ENCODE peak calls at places on chromosomes 2 and 18, in ten cellular contexts. W is right lobe of liver, Q is body of pancreas, T is stomach, L is IMR-90, V is K562, I is esophagus muscularis mucosa, G is ovary, D is uterus, Z is tibial nerve. B is an unnamed sample.

GRCh38 chr2:149329470-149330126 is 789 bp upstream of the LYPD6 start:
- DNase-seq in W (peak), Q (peak), T (peak), L (peak), V (no peak), I (peak), G (peak), D (peak), Z (peak), B (no peak)

GRCh38 chr2:229713371-229714079 is 830 bp downstream of the DNER start:
- DNase-seq in W (no peak), Q (no peak), T (peak), L (no peak), V (no peak), I (no peak), G (no peak), D (no peak), Z (no peak), B (no peak)

GRCh38 chr2:169047253-169048250 is 16.4 kb upstream of the ABCB11 start:
- DNase-seq in W (no peak), Q (no peak), T (no peak), L (no peak), V (no peak), I (no peak), G (no peak), D (no peak), Z (no peak), B (no peak)

GRCh38 chr2:62197017-62197586 is 1.2 kb downstream of the B3GNT2 start:
- DNase-seq in W (peak), Q (peak), T (no peak), L (no peak), V (peak), I (no peak), G (peak), D (no peak), Z (no peak), B (no peak)

GRCh38 chr18:53191634-53192033 is 851.6 kb downstream of the DCC start:
- DNase-seq in W (no peak), Q (no peak), T (no peak), L (no peak), V (no peak), I (no peak), G (no peak), D (no peak), Z (no peak), B (no peak)

GRCh38 chr2:2189112-2189398 is 142.0 kb downstream of the MYT1L start:
- DNase-seq in W (no peak), Q (no peak), T (no peak), L (no peak), V (no peak), I (peak), G (no peak), D (no peak), Z (no peak), B (no peak)

GRCh38 chr2:222944552-222944951 is 83.7 kb downstream of the ACSL3 start:
- DNase-seq in W (no peak), Q (no peak), T (no peak), L (peak), V (no peak), I (no peak), G (no peak), D (no peak), Z (no peak), B (no peak)

GRCh38 chr2:20353597-20353996 is 3.0 kb upstream of the PUM2 start:
- DNase-seq in W (no peak), Q (no peak), T (no peak), L (no peak), V (peak), I (no peak), G (no peak), D (no peak), Z (no peak), B (no peak)

GRCh38 chr2:172783091-172783898 is 47.6 kb downstream of the RAPGEF4 start:
- DNase-seq in W (no peak), Q (peak), T (no peak), L (peak), V (no peak), I (no peak), G (no peak), D (no peak), Z (no peak), B (no peak)

GRCh38 chr18:27073404-27073830 is 111.7 kb downstream of the CHST9 start:
- DNase-seq in W (no peak), Q (no peak), T (no peak), L (no peak), V (no peak), I (no peak), G (no peak), D (no peak), Z (no peak), B (no peak)

GRCh38 chr2:205702576-205702975 is 20.3 kb downstream of the NRP2 start:
- DNase-seq in W (no peak), Q (no peak), T (no peak), L (no peak), V (no peak), I (no peak), G (no peak), D (no peak), Z (no peak), B (no peak)

GRCh38 chr2:75476778-75477177 is 84.0 kb downstream of the EVA1A start:
- DNase-seq in W (no peak), Q (no peak), T (no peak), L (peak), V (no peak), I (no peak), G (no peak), D (no peak), Z (no peak), B (no peak)

GRCh38 chr2:124112966-124113365 is 87.9 kb downstream of the CNTNAP5 start:
- DNase-seq in W (no peak), Q (no peak), T (no peak), L (peak), V (no peak), I (no peak), G (no peak), D (no peak), Z (no peak), B (no peak)

GRCh38 chr2:66576381-66577330 is 141.7 kb downstream of the MEIS1 start:
- DNase-seq in W (peak), Q (peak), T (no peak), L (peak), V (no peak), I (no peak), G (peak), D (peak), Z (no peak), B (no peak)

GRCh38 chr2:8796878-8797550 is 40.4 kb downstream of the KIDINS220 start:
- DNase-seq in W (no peak), Q (no peak), T (no peak), L (no peak), V (no peak), I (no peak), G (no peak), D (no peak), Z (no peak), B (no peak)

GRCh38 chr2:69449906-69450305 is 12.7 kb upstream of the NFU1 start:
- DNase-seq in W (no peak), Q (no peak), T (no peak), L (peak), V (no peak), I (no peak), G (no peak), D (no peak), Z (no peak), B (no peak)

GRCh38 chr2:128752691-128753263 is 434.1 kb upstream of the HS6ST1 start:
- DNase-seq in W (no peak), Q (no peak), T (no peak), L (no peak), V (no peak), I (no peak), G (no peak), D (no peak), Z (no peak), B (no peak)

GRCh38 chr18:3383381-3383915 is 66.5 kb upstream of the TGIF1 start:
- DNase-seq in W (no peak), Q (no peak), T (no peak), L (no peak), V (no peak), I (no peak), G (no peak), D (no peak), Z (no peak), B (no peak)

GRCh38 chr2:13091463-13091862 is 374.7 kb downstream of the TRIB2 start:
- DNase-seq in W (no peak), Q (no peak), T (no peak), L (peak), V (no peak), I (no peak), G (no peak), D (no peak), Z (no peak), B (no peak)

GRCh38 chr2:37180006-37180639 is 8.3 kb downstream of the SULT6B1 start:
- DNase-seq in W (no peak), Q (no peak), T (no peak), L (no peak), V (no peak), I (peak), G (no peak), D (no peak), Z (no peak), B (no peak)

GRCh38 chr2:220276736-220277444 is 649.5 kb downstream of the SLC4A3 start:
- DNase-seq in W (no peak), Q (no peak), T (no peak), L (peak), V (no peak), I (no peak), G (no peak), D (no peak), Z (no peak), B (no peak)

GRCh38 chr2:9803023-9803805 is 40.1 kb upstream of the TAF1B start:
- DNase-seq in W (peak), Q (peak), T (no peak), L (no peak), V (no peak), I (no peak), G (no peak), D (no peak), Z (no peak), B (no peak)

GRCh38 chr2:195656131-195656858 is 731 bp upstream of the SLC39A10 start:
- DNase-seq in W (no peak), Q (peak), T (no peak), L (peak), V (peak), I (no peak), G (peak), D (peak), Z (peak), B (no peak)

GRCh38 chr2:127694986-127695385 is 6.3 kb upstream of the SFT2D3 start:
- DNase-seq in W (no peak), Q (no peak), T (no peak), L (peak), V (no peak), I (no peak), G (peak), D (no peak), Z (no peak), B (no peak)

GRCh38 chr2:10135296-10136089 is 13.0 kb downstream of the RRM2 start:
- DNase-seq in W (no peak), Q (no peak), T (no peak), L (peak), V (peak), I (no peak), G (no peak), D (no peak), Z (no peak), B (no peak)

GRCh38 chr2:75464348-75464946 is 96.3 kb downstream of the EVA1A start:
- DNase-seq in W (no peak), Q (peak), T (no peak), L (peak), V (peak), I (no peak), G (no peak), D (no peak), Z (peak), B (no peak)

GRCh38 chr2:98434492-98434891 is 10.2 kb upstream of the INPP4A start:
- DNase-seq in W (no peak), Q (no peak), T (no peak), L (no peak), V (no peak), I (no peak), G (no peak), D (no peak), Z (no peak), B (no peak)

GRCh38 chr18:24015897-24016631 is 1.5 kb downstream of the TTC39C start:
- DNase-seq in W (no peak), Q (no peak), T (no peak), L (no peak), V (no peak), I (no peak), G (no peak), D (no peak), Z (no peak), B (no peak)
- TF ChIP-seq POLR2A in W (no peak), Q (no peak), T (no peak), L (no peak), V (no peak), I (no peak), G (no peak), D (no peak), Z (no peak), B (no peak)

GRCh38 chr2:15939854-15940660 is at the start of gene MYCN:
- DNase-seq in W (peak), Q (no peak), T (peak), L (no peak), V (peak), I (no peak), G (peak), D (peak), Z (peak), B (peak)
- TF ChIP-seq CTCF in W (no peak), Q (no peak), T (peak), L (peak), V (peak), I (no peak), G (no peak), D (no peak), Z (no peak), B (peak)

GRCh38 chr2:74095629-74096028 is 52.1 kb downstream of the BOLA3 start:
- DNase-seq in W (no peak), Q (no peak), T (no peak), L (no peak), V (no peak), I (no peak), G (no peak), D (no peak), Z (no peak), B (no peak)

GRCh38 chr2:74093426-74093825 is 54.3 kb downstream of the BOLA3 start:
- DNase-seq in W (no peak), Q (no peak), T (no peak), L (no peak), V (no peak), I (no peak), G (no peak), D (no peak), Z (no peak), B (no peak)

GRCh38 chr2:74094291-74094690 is 53.4 kb downstream of the BOLA3 start:
- DNase-seq in W (no peak), Q (no peak), T (no peak), L (no peak), V (no peak), I (no peak), G (no peak), D (no peak), Z (no peak), B (no peak)

GRCh38 chr2:74093840-74094239 is 53.9 kb downstream of the BOLA3 start:
- DNase-seq in W (no peak), Q (no peak), T (no peak), L (no peak), V (no peak), I (no peak), G (no peak), D (no peak), Z (no peak), B (no peak)

DNA sequence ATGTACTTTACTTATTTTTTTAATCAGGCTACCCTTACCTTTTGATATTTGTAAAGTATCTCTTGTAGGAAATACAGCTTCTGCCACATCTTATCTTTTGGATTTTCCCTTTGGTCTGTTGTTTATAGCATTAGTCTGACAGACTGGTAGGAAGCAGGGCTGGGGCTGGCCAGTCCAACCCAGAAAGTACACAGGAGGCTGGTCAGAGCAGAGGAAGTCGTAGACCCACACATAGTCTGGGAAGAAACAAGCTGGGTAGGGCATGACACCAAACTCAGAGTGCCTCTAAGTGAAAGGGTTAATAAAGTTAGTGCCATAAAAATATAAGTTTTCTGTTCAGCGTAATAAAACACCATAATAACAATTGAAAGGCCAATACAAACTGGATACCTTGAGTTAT is 51.7 kb downstream of the BOLA3 start:
- DNase-seq in W (no peak), Q (no peak), T (peak), L (no peak), V (no peak), I (no peak), G (no peak), D (no peak), Z (no peak), B (no peak)
- H3K27ac ChIP-seq in W (no peak), Q (no peak), T (no peak), L (no peak), V (no peak), I (no peak), G (no peak), D (no peak), Z (no peak), B (no peak)

GRCh38 chr2:237968048-237968862 is 1.4 kb downstream of the UBE2F start:
- DNase-seq in W (no peak), Q (no peak), T (no peak), L (peak), V (peak), I (no peak), G (no peak), D (no peak), Z (peak), B (peak)
- TF ChIP-seq POLR2A in W (peak), Q (no peak), T (no peak), L (no peak), V (no peak), I (no peak), G (no peak), D (no peak), Z (peak), B (no peak)

DNA sequence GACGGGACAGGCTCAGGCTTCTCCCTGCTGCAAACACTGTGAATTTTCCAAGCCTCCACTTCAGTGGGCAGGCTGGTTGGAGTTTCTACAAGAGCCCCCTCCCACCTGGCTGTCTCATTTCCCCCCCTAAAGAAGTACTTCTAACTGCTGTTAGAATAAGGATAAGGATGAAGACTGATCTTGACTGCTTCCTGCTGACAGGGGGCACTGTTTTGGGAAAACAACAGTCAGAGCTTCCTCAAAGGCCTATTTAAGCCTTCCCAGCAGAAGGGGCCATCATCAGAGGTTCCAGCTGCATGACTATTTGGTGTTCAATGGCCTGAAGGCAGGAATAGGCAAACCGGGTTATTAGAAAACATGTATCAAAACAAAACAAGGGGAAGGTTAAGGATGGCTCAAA is 1162.8 kb downstream of the DSC3 start:
- DNase-seq in W (no peak), Q (no peak), T (no peak), L (no peak), V (no peak), I (no peak), G (no peak), D (no peak), Z (no peak), B (no peak)
- TF ChIP-seq CTCF in W (no peak), Q (no peak), T (no peak), L (no peak), V (no peak), I (no peak), G (no peak), D (no peak), Z (no peak), B (no peak)